ENCODE peak calls at places on chromosomes 7 and 10, in nine cellular contexts. Y, T, H, I, D, U, K, O and G are unnamed samples.
A peak's percentile ranks its signal among the peaks of the same experiment; 100 is the strongest.

GRCh38 chr10:89080660-89081059 is 90.1 kb downstream of the FAS start:
- DNase-seq in Y (no peak), T (no peak), H (no peak), I (no peak), D (peak; percentile 65), U (no peak), K (no peak), O (no peak), G (peak; percentile 3)

GRCh38 chr7:66376264-66376945 is 171.3 kb downstream of the TPST1 start:
- DNase-seq in Y (peak; percentile 29), T (no peak), H (no peak), I (no peak), D (no peak), U (no peak), K (no peak), O (no peak), G (no peak)

GRCh38 chr7:40866601-40867000 is 731.8 kb downstream of the SUGCT start:
- DNase-seq in Y (peak; percentile 36), T (no peak), H (no peak), I (no peak), D (no peak), U (no peak), K (no peak), O (no peak), G (no peak)

GRCh38 chr10:34078017-34078416 is 737.1 kb downstream of the PARD3 start:
- DNase-seq in Y (no peak), T (no peak), H (no peak), I (no peak), D (no peak), U (no peak), K (no peak), O (no peak), G (no peak)

GRCh38 chr10:78267070-78267469 is 233.4 kb downstream of the RPS24 start:
- DNase-seq in Y (no peak), T (no peak), H (no peak), I (peak; percentile 13), D (peak; percentile 58), U (no peak), K (no peak), O (no peak), G (no peak)

GRCh38 chr7:158406364-158406763 is 181.3 kb downstream of the PTPRN2 start:
- DNase-seq in Y (no peak), T (no peak), H (no peak), I (no peak), D (no peak), U (no peak), K (peak; percentile 59), O (no peak), G (no peak)

GRCh38 chr7:70353310-70353947 is 755.2 kb downstream of the AUTS2 start:
- DNase-seq in Y (no peak), T (no peak), H (no peak), I (no peak), D (no peak), U (no peak), K (no peak), O (no peak), G (no peak)

GRCh38 chr10:80289451-80290287 is at the start of gene MAT1A:
- DNase-seq in Y (peak; percentile 77), T (no peak), H (no peak), I (peak; percentile 13), D (peak; percentile 3), U (peak; percentile 13), K (no peak), O (no peak), G (no peak)

GRCh38 chr7:100803398-100804161 is 23.7 kb downstream of the EPHB4 start:
- DNase-seq in Y (peak; percentile 96), T (peak; percentile 94), H (peak; percentile 79), I (peak; percentile 95), D (peak; percentile 83), U (peak; percentile 98), K (peak; percentile 85), O (peak; percentile 82), G (peak; percentile 71)

GRCh38 chr10:5078781-5079180 is 15.4 kb upstream of the AKR1C3 start:
- DNase-seq in Y (no peak), T (no peak), H (no peak), I (no peak), D (no peak), U (no peak), K (no peak), O (no peak), G (peak; percentile 68)

GRCh38 chr7:140810830-140811556 is 113.7 kb downstream of the BRAF start:
- DNase-seq in Y (peak; percentile 80), T (peak; percentile 3), H (peak; percentile 57), I (peak; percentile 81), D (peak; percentile 66), U (peak; percentile 79), K (no peak), O (peak; percentile 59), G (peak; percentile 86)

GRCh38 chr10:104329754-104330153 is 8.5 kb downstream of the ITPRIP start:
- DNase-seq in Y (no peak), T (no peak), H (peak; percentile 63), I (no peak), D (peak; percentile 84), U (peak; percentile 78), K (peak; percentile 19), O (no peak), G (no peak)

GRCh38 chr7:125661677-125662076 is 732.1 kb upstream of the POT1 start:
- DNase-seq in Y (no peak), T (no peak), H (no peak), I (no peak), D (no peak), U (peak; percentile 37), K (no peak), O (no peak), G (peak; percentile 3)

GRCh38 chr10:104406715-104407517 is 53.3 kb downstream of the CFAP58 start:
- DNase-seq in Y (no peak), T (no peak), H (no peak), I (peak; percentile 8), D (peak; percentile 50), U (peak; percentile 55), K (no peak), O (no peak), G (peak; percentile 21)

GRCh38 chr10:77855404-77856155 is 71.0 kb downstream of the DLG5 start:
- DNase-seq in Y (peak; percentile 23), T (no peak), H (no peak), I (peak; percentile 63), D (no peak), U (no peak), K (peak; percentile 27), O (no peak), G (no peak)

GRCh38 chr7:98128346-98128745 is 21.7 kb downstream of the LMTK2 start:
- DNase-seq in Y (no peak), T (no peak), H (no peak), I (no peak), D (no peak), U (no peak), K (no peak), O (no peak), G (no peak)

GRCh38 chr7:28811003-28811402 is 147.1 kb downstream of the TRIL start:
- DNase-seq in Y (no peak), T (no peak), H (no peak), I (no peak), D (peak; percentile 38), U (no peak), K (no peak), O (no peak), G (no peak)

GRCh38 chr7:101861223-101861775 is 43.9 kb downstream of the CUX1 start:
- DNase-seq in Y (no peak), T (no peak), H (no peak), I (no peak), D (no peak), U (no peak), K (no peak), O (no peak), G (no peak)

GRCh38 chr7:5417106-5418071 is 6.2 kb downstream of the TNRC18 start:
- DNase-seq in Y (no peak), T (no peak), H (no peak), I (no peak), D (peak; percentile 54), U (no peak), K (no peak), O (no peak), G (no peak)
- TF ChIP-seq POLR2A in Y (no peak), T (no peak), H (no peak), I (no peak), D (no peak), U (no peak), K (no peak), O (no peak), G (no peak)

DNA sequence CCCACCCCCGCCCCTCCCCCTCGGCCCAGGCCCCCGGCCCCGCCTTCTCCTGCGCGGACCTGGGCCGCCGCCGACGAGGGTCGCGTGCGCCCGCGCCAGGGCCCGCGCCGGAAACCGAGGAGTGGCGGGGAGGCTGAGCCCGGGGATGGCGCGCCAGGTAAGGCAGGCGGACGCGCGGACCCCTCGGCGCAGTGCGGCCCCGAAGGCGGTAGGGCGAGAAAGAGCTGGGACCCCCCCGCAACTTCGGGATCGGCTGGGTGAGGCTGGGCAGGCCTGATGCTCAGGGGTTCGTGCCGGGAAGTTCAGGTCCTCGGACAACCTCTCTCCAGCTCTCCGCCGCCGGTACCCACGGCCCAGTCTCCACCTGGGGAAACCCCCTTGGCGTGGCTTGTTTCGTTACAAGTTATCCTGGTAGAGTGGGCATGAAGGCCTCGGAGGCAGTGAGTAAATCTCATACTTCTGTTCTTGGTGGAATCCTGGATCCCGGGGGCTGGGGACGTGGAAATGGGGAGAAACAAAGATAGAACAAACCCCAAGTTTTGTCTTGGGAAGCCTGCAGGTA is 58.4 kb downstream of the ZNF467 start:
- DNase-seq in Y (peak; percentile 40), T (no peak), H (peak; percentile 68), I (peak; percentile 30), D (peak; percentile 9), U (no peak), K (peak; percentile 93), O (no peak), G (no peak)
- TF ChIP-seq POLR2A in Y (no peak), T (no peak), H (no peak), I (no peak), D (peak; percentile 37), U (no peak), K (no peak), O (peak; percentile 24), G (no peak)

DNA sequence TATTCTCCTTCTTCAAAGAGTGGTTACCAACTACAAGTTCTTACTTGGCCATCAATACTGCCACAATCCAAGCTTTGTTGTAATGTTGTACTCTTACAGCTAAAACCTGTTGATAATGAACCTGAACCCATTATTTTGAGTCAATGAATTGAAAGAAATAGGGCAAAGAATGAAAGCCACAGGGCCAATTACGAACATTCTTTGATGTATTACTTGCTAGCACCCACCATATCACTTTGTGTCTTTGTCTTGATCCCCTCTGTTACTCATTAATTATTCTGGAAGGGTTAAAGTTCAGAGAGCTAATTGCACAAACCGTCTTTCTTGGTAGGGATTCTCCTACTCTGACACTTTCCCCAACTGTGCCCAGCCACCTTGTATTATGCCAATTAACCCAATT is 53.2 kb upstream of the TFEC start:
- DNase-seq in Y (no peak), T (no peak), H (no peak), I (no peak), D (no peak), U (no peak), K (no peak), O (no peak), G (no peak)
- TF ChIP-seq POLR2A in Y (no peak), T (no peak), H (no peak), I (no peak), D (no peak), U (no peak), K (no peak), O (no peak), G (no peak)

GRCh38 chr7:155547161-155547791 is 917 bp upstream of the CNPY1 start:
- DNase-seq in Y (no peak), T (no peak), H (no peak), I (no peak), D (no peak), U (no peak), K (no peak), O (no peak), G (no peak)
- TF ChIP-seq POLR2A in Y (no peak), T (no peak), H (no peak), I (no peak), D (no peak), U (no peak), K (no peak), O (no peak), G (no peak)

GRCh38 chr10:101227765-101228681 is 1.2 kb downstream of the LBX1 start:
- DNase-seq in Y (no peak), T (no peak), H (no peak), I (no peak), D (no peak), U (no peak), K (no peak), O (no peak), G (peak; percentile 29)
- TF ChIP-seq POLR2A in Y (no peak), T (no peak), H (no peak), I (no peak), D (no peak), U (no peak), K (no peak), O (no peak), G (no peak)